ENCODE peak calls at places on chromosomes 16 and 17, in eight cellular contexts. T, L, F, O, P, H, M and E are unnamed samples.

GRCh38 chr17:3659541-3660111 is 8.8 kb downstream of the TAX1BP3 start:
- DNase-seq in M (peak; percentile 77), T (peak; percentile 82), H (no peak), O (no peak), L (no peak), F (no peak), P (no peak), E (peak; percentile 93)

GRCh38 chr17:73071387-73071999 is 21.0 kb downstream of the SLC39A11 start:
- DNase-seq in L (no peak), F (no peak), T (no peak), O (no peak), H (no peak), P (no peak), M (peak; percentile 68), E (no peak)

GRCh38 chr17:6393368-6393952 is 41.5 kb downstream of the AIPL1 start:
- DNase-seq in O (no peak), F (no peak), P (no peak), L (no peak), M (peak; percentile 20), H (no peak), T (no peak), E (no peak)

GRCh38 chr17:50778471-50778870 is 11.2 kb upstream of the ANKRD40CL start:
- DNase-seq in P (no peak), M (no peak), H (no peak), F (no peak), O (no peak), T (no peak), L (no peak), E (no peak)

GRCh38 chr17:76983075-76983411 is 114.8 kb downstream of the MGAT5B start:
- DNase-seq in P (no peak), H (no peak), T (no peak), M (no peak), L (no peak), O (no peak), F (no peak), E (no peak)

GRCh38 chr17:7916799-7917198 is 710 bp upstream of the RNF227 start:
- DNase-seq in H (no peak), O (no peak), T (no peak), P (no peak), F (no peak), L (no peak), M (peak; percentile 2), E (no peak)

GRCh38 chr17:30345527-30346075 is 11.7 kb upstream of the TMIGD1 start:
- DNase-seq in P (no peak), L (no peak), M (no peak), H (no peak), O (no peak), T (no peak), F (no peak), E (no peak)

GRCh38 chr16:89485701-89486246 is 4.6 kb downstream of the ANKRD11 start:
- DNase-seq in P (no peak), L (no peak), F (no peak), T (no peak), O (no peak), M (no peak), H (no peak), E (no peak)

GRCh38 chr17:8791910-8792270 is 7.3 kb downstream of the MFSD6L start:
- DNase-seq in P (no peak), L (no peak), O (no peak), F (no peak), M (peak; percentile 52), H (peak; percentile 34), T (no peak), E (no peak)

GRCh38 chr16:85923153-85924021 is 24.4 kb downstream of the IRF8 start:
- DNase-seq in P (no peak), F (no peak), O (no peak), L (no peak), T (no peak), H (no peak), M (peak; percentile 98), E (no peak)

GRCh38 chr17:38852771-38853291 is 690 bp downstream of the RPL23 start:
- DNase-seq in P (no peak), O (no peak), M (no peak), L (no peak), T (no peak), F (no peak), H (no peak), E (no peak)

GRCh38 chr16:67445441-67445912 is 14.6 kb downstream of the HSD11B2 start:
- DNase-seq in O (peak; percentile 48), P (no peak), L (no peak), T (no peak), F (no peak), M (no peak), H (no peak), E (no peak)

GRCh38 chr17:77959926-77960521 is 1.5 kb downstream of the TNRC6C start:
- DNase-seq in L (no peak), T (no peak), H (no peak), F (no peak), M (peak; percentile 29), P (no peak), O (peak; percentile 48), E (no peak)

GRCh38 chr17:14299261-14300093 is 1.4 kb upstream of the HS3ST3B1 start:
- DNase-seq in O (no peak), P (peak; percentile 18), H (no peak), L (no peak), F (no peak), T (no peak), M (peak; percentile 69), E (no peak)

GRCh38 chr17:59769891-59770290 is 62.4 kb downstream of the VMP1 start:
- DNase-seq in O (no peak), M (no peak), H (no peak), F (no peak), T (no peak), P (no peak), L (no peak), E (no peak)

GRCh38 chr16:57318240-57318970 is 33.9 kb upstream of the PLLP start:
- DNase-seq in T (no peak), F (no peak), L (no peak), P (no peak), M (peak; percentile 68), H (no peak), O (no peak), E (no peak)

GRCh38 chr17:81842725-81843504 is 8.1 kb upstream of the PPP1R27 start:
- DNase-seq in M (no peak), F (no peak), L (no peak), H (no peak), P (no peak), T (peak; percentile 49), O (no peak), E (no peak)

GRCh38 chr17:8016632-8017424 is 14.4 kb downstream of the GUCY2D start:
- DNase-seq in M (peak; percentile 36), H (no peak), L (peak; percentile 45), T (no peak), F (no peak), O (peak; percentile 56), P (no peak), E (no peak)

GRCh38 chr17:7834554-7834890 is 505 bp downstream of the KDM6B start:
- DNase-seq in O (peak; percentile 48), L (no peak), P (peak; percentile 53), T (no peak), H (no peak), F (no peak), M (peak; percentile 81), E (no peak)

GRCh38 chr16:4962716-4963115 is 4.6 kb downstream of the SEC14L5 start:
- DNase-seq in T (no peak), L (no peak), M (no peak), P (no peak), H (no peak), O (no peak), F (no peak), E (no peak)

GRCh38 chr16:69821844-69822173 is 59.7 kb downstream of the WWP2 start:
- DNase-seq in T (no peak), F (no peak), H (no peak), L (no peak), O (no peak), M (no peak), P (no peak), E (no peak)

GRCh38 chr16:56262148-56262878 is 71.0 kb downstream of the GNAO1 start:
- DNase-seq in M (no peak), F (no peak), L (no peak), T (peak; percentile 59), H (no peak), P (no peak), O (no peak), E (no peak)

GRCh38 chr16:89051521-89052166 is 42.0 kb upstream of the ACSF3 start:
- DNase-seq in F (no peak), T (no peak), L (no peak), O (no peak), M (no peak), P (no peak), H (no peak), E (no peak)

GRCh38 chr17:2173005-2173404 is 118.1 kb downstream of the HIC1 start:
- DNase-seq in L (no peak), M (peak; percentile 90), F (no peak), P (no peak), T (no peak), O (no peak), H (no peak), E (no peak)